ENCODE peak calls at places on chromosome 5, in seven cellular contexts. One of them, this sample, is unnamed.

GRCh38 chr5:40080191-40080590 is 599.5 kb upstream of the PTGER4 start:
- DNase-seq in fibroblast of lung: no peak
- DNase-seq in GM13977: no peak
- DNase-seq in HFFc6: no peak
- DNase-seq in RWPE1: no peak
- DNase-seq in Peyer's patch: no peak
- DNase-seq in AG09319: no peak
- DNase-seq in this sample: no peak

GRCh38 chr5:140220032-140220697 is 45.2 kb downstream of the CYSTM1 start:
- DNase-seq in fibroblast of lung: no peak
- DNase-seq in GM13977: peak
- DNase-seq in AG09319: no peak
- DNase-seq in RWPE1: peak
- DNase-seq in Peyer's patch: no peak
- DNase-seq in HFFc6: peak
- DNase-seq in this sample: no peak

GRCh38 chr5:65721050-65721774 is 697 bp downstream of the SGTB start:
- DNase-seq in Peyer's patch: peak
- DNase-seq in HFFc6: peak
- DNase-seq in RWPE1: peak
- DNase-seq in GM13977: peak
- DNase-seq in fibroblast of lung: peak
- DNase-seq in AG09319: no peak
- DNase-seq in this sample: peak

GRCh38 chr5:78650562-78650930 is 2.0 kb upstream of the LHFPL2 start:
- DNase-seq in HFFc6: no peak
- DNase-seq in Peyer's patch: no peak
- DNase-seq in AG09319: no peak
- DNase-seq in GM13977: no peak
- DNase-seq in RWPE1: no peak
- DNase-seq in fibroblast of lung: no peak
- DNase-seq in this sample: no peak

GRCh38 chr5:54678737-54679136 is 161.2 kb downstream of the SNX18 start:
- DNase-seq in AG09319: no peak
- DNase-seq in Peyer's patch: no peak
- DNase-seq in HFFc6: no peak
- DNase-seq in RWPE1: no peak
- DNase-seq in fibroblast of lung: no peak
- DNase-seq in GM13977: no peak
- DNase-seq in this sample: no peak

GRCh38 chr5:7754997-7755596 is 95.8 kb downstream of the CFAP90 start:
- DNase-seq in RWPE1: peak
- DNase-seq in GM13977: peak
- DNase-seq in Peyer's patch: peak
- DNase-seq in AG09319: no peak
- DNase-seq in fibroblast of lung: peak
- DNase-seq in HFFc6: peak
- DNase-seq in this sample: peak

GRCh38 chr5:66343370-66344071 is 199.4 kb downstream of the SREK1 start:
- DNase-seq in Peyer's patch: no peak
- DNase-seq in GM13977: no peak
- DNase-seq in RWPE1: no peak
- DNase-seq in HFFc6: no peak
- DNase-seq in fibroblast of lung: no peak
- DNase-seq in AG09319: no peak
- DNase-seq in this sample: no peak

GRCh38 chr5:6162175-6162574 is 216.2 kb downstream of the MED10 start:
- DNase-seq in GM13977: no peak
- DNase-seq in AG09319: no peak
- DNase-seq in fibroblast of lung: no peak
- DNase-seq in Peyer's patch: no peak
- DNase-seq in RWPE1: no peak
- DNase-seq in HFFc6: no peak
- DNase-seq in this sample: no peak

GRCh38 chr5:135458921-135459331 is 6.8 kb upstream of the TIFAB start:
- DNase-seq in RWPE1: peak
- DNase-seq in AG09319: no peak
- DNase-seq in fibroblast of lung: peak
- DNase-seq in GM13977: no peak
- DNase-seq in Peyer's patch: peak
- DNase-seq in HFFc6: peak
- DNase-seq in this sample: no peak

GRCh38 chr5:78797945-78798731 is 149.6 kb upstream of the LHFPL2 start:
- DNase-seq in HFFc6: no peak
- DNase-seq in AG09319: no peak
- DNase-seq in Peyer's patch: no peak
- DNase-seq in fibroblast of lung: no peak
- DNase-seq in GM13977: no peak
- DNase-seq in RWPE1: no peak
- DNase-seq in this sample: no peak

GRCh38 chr5:139759219-139759721 is 36.3 kb upstream of the PSD2 start:
- DNase-seq in GM13977: no peak
- DNase-seq in HFFc6: no peak
- DNase-seq in RWPE1: no peak
- DNase-seq in fibroblast of lung: no peak
- DNase-seq in AG09319: no peak
- DNase-seq in Peyer's patch: no peak
- DNase-seq in this sample: no peak

GRCh38 chr5:75007537-75007847 is 44.9 kb downstream of the GCNT4 start:
- DNase-seq in Peyer's patch: no peak
- DNase-seq in GM13977: no peak
- DNase-seq in HFFc6: peak
- DNase-seq in RWPE1: no peak
- DNase-seq in fibroblast of lung: peak
- DNase-seq in AG09319: no peak
- DNase-seq in this sample: no peak

GRCh38 chr5:169071-169727 is 22.1 kb upstream of the LRRC14B start:
- DNase-seq in fibroblast of lung: peak
- DNase-seq in HFFc6: peak
- DNase-seq in GM13977: no peak
- DNase-seq in Peyer's patch: peak
- DNase-seq in AG09319: no peak
- DNase-seq in RWPE1: no peak
- DNase-seq in this sample: no peak

GRCh38 chr5:175195698-175196656 is 248.0 kb downstream of the DRD1 start:
- DNase-seq in GM13977: no peak
- DNase-seq in HFFc6: peak
- DNase-seq in fibroblast of lung: peak
- DNase-seq in AG09319: no peak
- DNase-seq in Peyer's patch: no peak
- DNase-seq in RWPE1: no peak
- DNase-seq in this sample: no peak

GRCh38 chr5:176629853-176630680 is at the start of the genes EIF4E1B and SNCB:
- DNase-seq in RWPE1: peak
- DNase-seq in AG09319: no peak
- DNase-seq in Peyer's patch: peak
- DNase-seq in HFFc6: no peak
- DNase-seq in GM13977: peak
- DNase-seq in fibroblast of lung: peak
- DNase-seq in this sample: peak

GRCh38 chr5:117041926-117042595 is 467.4 kb upstream of the SEMA6A start:
- DNase-seq in GM13977: no peak
- DNase-seq in RWPE1: no peak
- DNase-seq in fibroblast of lung: no peak
- DNase-seq in Peyer's patch: no peak
- DNase-seq in AG09319: no peak
- DNase-seq in HFFc6: no peak
- DNase-seq in this sample: no peak

GRCh38 chr5:149210229-149210628 is 61.4 kb upstream of the AFAP1L1 start:
- DNase-seq in Peyer's patch: no peak
- DNase-seq in GM13977: no peak
- DNase-seq in AG09319: no peak
- DNase-seq in fibroblast of lung: peak
- DNase-seq in HFFc6: peak
- DNase-seq in RWPE1: peak
- DNase-seq in this sample: no peak

GRCh38 chr5:42120071-42120470 is 195.0 kb downstream of the FBXO4 start:
- DNase-seq in RWPE1: no peak
- DNase-seq in AG09319: no peak
- DNase-seq in fibroblast of lung: no peak
- DNase-seq in HFFc6: no peak
- DNase-seq in GM13977: no peak
- DNase-seq in Peyer's patch: no peak
- DNase-seq in this sample: no peak

GRCh38 chr5:97131139-97131710 is 11.2 kb downstream of the LIX1 start:
- DNase-seq in HFFc6: peak
- DNase-seq in fibroblast of lung: peak
- DNase-seq in AG09319: no peak
- DNase-seq in RWPE1: no peak
- DNase-seq in Peyer's patch: no peak
- DNase-seq in GM13977: no peak
- DNase-seq in this sample: no peak

GRCh38 chr5:81187885-81188284 is 45.2 kb upstream of the CKMT2 start:
- DNase-seq in AG09319: no peak
- DNase-seq in Peyer's patch: no peak
- DNase-seq in HFFc6: no peak
- DNase-seq in RWPE1: no peak
- DNase-seq in fibroblast of lung: no peak
- DNase-seq in GM13977: peak
- DNase-seq in this sample: peak

GRCh38 chr5:3025392-3025791 is 273.9 kb upstream of the IRX2 start:
- DNase-seq in RWPE1: no peak
- DNase-seq in GM13977: no peak
- DNase-seq in HFFc6: no peak
- DNase-seq in Peyer's patch: no peak
- DNase-seq in AG09319: no peak
- DNase-seq in fibroblast of lung: no peak
- DNase-seq in this sample: no peak

GRCh38 chr5:139880416-139881144 is 85.0 kb downstream of the PSD2 start:
- DNase-seq in GM13977: no peak
- DNase-seq in RWPE1: no peak
- DNase-seq in fibroblast of lung: peak
- DNase-seq in HFFc6: no peak
- DNase-seq in AG09319: no peak
- DNase-seq in Peyer's patch: no peak
- DNase-seq in this sample: no peak

GRCh38 chr5:137695651-137696428 is 40.0 kb downstream of the KLHL3 start:
- DNase-seq in RWPE1: no peak
- DNase-seq in GM13977: no peak
- DNase-seq in Peyer's patch: no peak
- DNase-seq in HFFc6: no peak
- DNase-seq in fibroblast of lung: no peak
- DNase-seq in AG09319: no peak
- DNase-seq in this sample: peak

DNA sequence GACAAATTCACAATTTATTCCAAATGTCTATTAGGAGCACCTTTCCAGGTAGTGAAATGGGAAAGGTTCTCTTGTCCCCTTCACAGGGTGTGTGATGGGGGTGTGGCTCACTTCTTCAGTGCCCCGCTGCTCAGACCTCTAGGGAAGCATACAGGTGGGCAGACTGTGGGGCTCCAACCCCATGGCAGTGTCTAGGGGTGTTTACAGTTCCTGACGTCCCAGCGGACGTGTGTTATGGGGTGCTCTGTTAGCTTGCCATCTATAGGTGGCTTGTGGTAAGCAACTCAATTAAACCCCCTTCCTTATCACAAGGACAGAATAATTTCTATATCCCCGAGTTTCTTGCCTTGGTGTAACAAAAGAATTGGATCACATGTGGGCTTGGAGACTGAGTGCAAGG is 67.4 kb upstream of the SPINK5 start:
- DNase-seq in RWPE1: no peak
- DNase-seq in AG09319: no peak
- DNase-seq in fibroblast of lung: no peak
- DNase-seq in Peyer's patch: no peak
- DNase-seq in HFFc6: no peak
- DNase-seq in GM13977: no peak
- DNase-seq in this sample: no peak
- TF ChIP-seq CTCF in RWPE1: no peak
- TF ChIP-seq CTCF in AG09319: no peak
- TF ChIP-seq CTCF in fibroblast of lung: no peak
- TF ChIP-seq CTCF in Peyer's patch: no peak
- TF ChIP-seq CTCF in HFFc6: no peak
- TF ChIP-seq CTCF in GM13977: no peak
- TF ChIP-seq CTCF in this sample: no peak

GRCh38 chr5:56686337-56687198 is 128.8 kb upstream of the MAP3K1 start:
- DNase-seq in Peyer's patch: peak
- DNase-seq in RWPE1: no peak
- DNase-seq in AG09319: no peak
- DNase-seq in fibroblast of lung: no peak
- DNase-seq in GM13977: peak
- DNase-seq in HFFc6: no peak
- DNase-seq in this sample: peak
- TF ChIP-seq CTCF in Peyer's patch: no peak
- TF ChIP-seq CTCF in RWPE1: no peak
- TF ChIP-seq CTCF in AG09319: no peak
- TF ChIP-seq CTCF in fibroblast of lung: no peak
- TF ChIP-seq CTCF in GM13977: no peak
- TF ChIP-seq CTCF in HFFc6: no peak
- TF ChIP-seq CTCF in this sample: no peak

GRCh38 chr5:127839072-127839471 is 135.9 kb downstream of the CCDC192 start:
- DNase-seq in fibroblast of lung: no peak
- DNase-seq in GM13977: no peak
- DNase-seq in Peyer's patch: no peak
- DNase-seq in HFFc6: no peak
- DNase-seq in RWPE1: no peak
- DNase-seq in AG09319: no peak
- DNase-seq in this sample: no peak
- TF ChIP-seq CTCF in fibroblast of lung: no peak
- TF ChIP-seq CTCF in GM13977: no peak
- TF ChIP-seq CTCF in Peyer's patch: no peak
- TF ChIP-seq CTCF in HFFc6: no peak
- TF ChIP-seq CTCF in RWPE1: no peak
- TF ChIP-seq CTCF in AG09319: no peak
- TF ChIP-seq CTCF in this sample: no peak

GRCh38 chr5:106757672-106758071 is 913.1 kb downstream of the EFNA5 start:
- DNase-seq in Peyer's patch: no peak
- DNase-seq in HFFc6: no peak
- DNase-seq in GM13977: no peak
- DNase-seq in AG09319: no peak
- DNase-seq in fibroblast of lung: no peak
- DNase-seq in RWPE1: no peak
- DNase-seq in this sample: no peak

GRCh38 chr5:106759152-106759551 is 911.6 kb downstream of the EFNA5 start:
- DNase-seq in Peyer's patch: no peak
- DNase-seq in AG09319: no peak
- DNase-seq in fibroblast of lung: no peak
- DNase-seq in RWPE1: no peak
- DNase-seq in HFFc6: no peak
- DNase-seq in GM13977: no peak
- DNase-seq in this sample: no peak

GRCh38 chr5:106759581-106759980 is 911.2 kb downstream of the EFNA5 start:
- DNase-seq in Peyer's patch: no peak
- DNase-seq in RWPE1: no peak
- DNase-seq in AG09319: no peak
- DNase-seq in GM13977: no peak
- DNase-seq in HFFc6: no peak
- DNase-seq in fibroblast of lung: peak
- DNase-seq in this sample: no peak

GRCh38 chr5:106755066-106755465 is 915.7 kb downstream of the EFNA5 start:
- DNase-seq in fibroblast of lung: no peak
- DNase-seq in GM13977: no peak
- DNase-seq in Peyer's patch: no peak
- DNase-seq in AG09319: no peak
- DNase-seq in HFFc6: no peak
- DNase-seq in RWPE1: no peak
- DNase-seq in this sample: no peak

DNA sequence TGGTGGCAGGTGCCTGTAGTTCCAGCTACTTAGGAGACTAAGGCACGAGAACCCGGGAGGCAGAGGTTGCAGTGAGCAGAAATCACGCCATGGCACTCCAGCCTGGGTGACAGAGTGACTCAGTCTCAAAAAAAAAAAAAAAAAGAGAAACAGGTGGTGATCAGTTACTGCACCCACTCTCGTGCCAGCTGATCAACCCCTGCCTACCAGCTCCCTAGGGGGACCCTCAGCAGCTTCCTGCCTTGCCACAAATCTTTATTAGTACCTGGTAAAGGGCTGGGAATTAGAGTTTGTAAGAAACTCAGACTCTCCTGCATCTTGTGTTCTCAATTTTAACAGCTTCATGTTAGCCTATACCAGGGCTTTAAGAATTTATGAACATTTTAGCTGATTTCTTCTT is 914.9 kb downstream of the EFNA5 start:
- DNase-seq in RWPE1: no peak
- DNase-seq in fibroblast of lung: no peak
- DNase-seq in GM13977: no peak
- DNase-seq in AG09319: no peak
- DNase-seq in Peyer's patch: no peak
- DNase-seq in HFFc6: no peak
- DNase-seq in this sample: no peak
- TF ChIP-seq CTCF in RWPE1: no peak
- TF ChIP-seq CTCF in fibroblast of lung: no peak
- TF ChIP-seq CTCF in GM13977: no peak
- TF ChIP-seq CTCF in AG09319: no peak
- TF ChIP-seq CTCF in Peyer's patch: no peak
- TF ChIP-seq CTCF in HFFc6: no peak
- TF ChIP-seq CTCF in this sample: no peak